ENCODE peak calls at places on chromosomes 3 and 15, in ten cellular contexts. U, S, K, G, H, C, Q, T, F and I are unnamed samples.

GRCh38 chr3:136343873-136344281 is 93.7 kb downstream of the PCCB start:
- DNase-seq in U (no peak), S (no peak), K (peak), G (no peak), H (no peak), C (peak), Q (no peak), T (peak), F (peak), I (no peak)

GRCh38 chr3:33884204-33884561 is 85.8 kb downstream of the PDCD6IP start:
- DNase-seq in U (no peak), S (no peak), K (no peak), G (no peak), H (no peak), C (peak), Q (no peak), T (peak), F (peak), I (no peak)

GRCh38 chr3:25476639-25477038 is 48.6 kb downstream of the RARB start:
- DNase-seq in U (no peak), S (no peak), K (peak), G (no peak), H (no peak), C (no peak), Q (no peak), T (no peak), F (peak), I (no peak)

GRCh38 chr3:97613139-97613538 is 151.4 kb upstream of the ARL6 start:
- DNase-seq in U (no peak), S (no peak), K (no peak), G (no peak), H (no peak), C (no peak), Q (no peak), T (no peak), F (no peak), I (no peak)

GRCh38 chr3:71978150-71978721 is 193.3 kb upstream of the PROK2 start:
- DNase-seq in U (no peak), S (no peak), K (no peak), G (no peak), H (no peak), C (no peak), Q (no peak), T (no peak), F (no peak), I (no peak)

GRCh38 chr3:13491206-13491974 is 11.3 kb downstream of the HDAC11 start:
- DNase-seq in U (peak), S (no peak), K (peak), G (no peak), H (no peak), C (no peak), Q (no peak), T (no peak), F (no peak), I (no peak)

GRCh38 chr3:57896046-57896445 is 112.2 kb upstream of the FLNB start:
- DNase-seq in U (no peak), S (no peak), K (no peak), G (no peak), H (no peak), C (no peak), Q (no peak), T (no peak), F (no peak), I (no peak)

GRCh38 chr3:138180375-138181029 is 5.8 kb upstream of the DBR1 start:
- DNase-seq in U (no peak), S (peak), K (no peak), G (no peak), H (peak), C (peak), Q (peak), T (peak), F (no peak), I (no peak)

GRCh38 chr15:77540346-77541060 is 92.2 kb downstream of the LINGO1 start:
- DNase-seq in U (no peak), S (no peak), K (no peak), G (no peak), H (no peak), C (no peak), Q (peak), T (no peak), F (no peak), I (no peak)

GRCh38 chr3:195081242-195081963 is 189.6 kb downstream of the XXYLT1 start:
- DNase-seq in U (no peak), S (no peak), K (peak), G (no peak), H (no peak), C (no peak), Q (no peak), T (no peak), F (peak), I (no peak)

GRCh38 chr3:150874666-150875219 is 30.5 kb downstream of the MINDY4B start:
- DNase-seq in U (no peak), S (no peak), K (no peak), G (no peak), H (no peak), C (no peak), Q (no peak), T (no peak), F (no peak), I (no peak)

GRCh38 chr3:13479332-13479581 is 849 bp upstream of the HDAC11 start:
- DNase-seq in U (peak), S (no peak), K (peak), G (no peak), H (no peak), C (peak), Q (peak), T (no peak), F (peak), I (no peak)

GRCh38 chr15:96435841-96436240 is 105.3 kb downstream of the NR2F2 start:
- DNase-seq in U (no peak), S (no peak), K (no peak), G (no peak), H (no peak), C (no peak), Q (no peak), T (no peak), F (no peak), I (no peak)

GRCh38 chr15:83547168-83547567 is 100.0 kb downstream of the SH3GL3 start:
- DNase-seq in U (no peak), S (no peak), K (no peak), G (no peak), H (no peak), C (no peak), Q (no peak), T (no peak), F (no peak), I (no peak)

GRCh38 chr3:46896386-46896785 is 18.9 kb downstream of the PTH1R start:
- DNase-seq in U (no peak), S (no peak), K (peak), G (no peak), H (no peak), C (no peak), Q (no peak), T (no peak), F (peak), I (no peak)

GRCh38 chr3:16693820-16694219 is 88.6 kb upstream of the DAZL start:
- DNase-seq in U (no peak), S (no peak), K (no peak), G (no peak), H (no peak), C (no peak), Q (no peak), T (no peak), F (no peak), I (no peak)

GRCh38 chr3:153896197-153896596 is 225.0 kb upstream of the ARHGEF26 start:
- DNase-seq in U (no peak), S (no peak), K (no peak), G (no peak), H (no peak), C (no peak), Q (no peak), T (no peak), F (no peak), I (no peak)

GRCh38 chr15:78429477-78429876 is 8.5 kb upstream of the IREB2 start:
- DNase-seq in U (no peak), S (no peak), K (no peak), G (no peak), H (no peak), C (no peak), Q (no peak), T (no peak), F (no peak), I (no peak)